ENCODE peak calls at places on chromosome 17, in five cellular contexts. H, X, R, W and A are unnamed samples.
A peak's percentile ranks its signal among the peaks of the same experiment; 100 is the strongest.

GRCh38 chr17:82299452-82299851 is 18.0 kb downstream of the CD7 start:
- DNase-seq in H (no peak), X (peak; percentile 55), R (no peak), W (no peak), A (no peak)

GRCh38 chr17:76382305-76382802 is 2.1 kb upstream of the SPHK1 start:
- DNase-seq in H (no peak), X (peak; percentile 79), R (peak; percentile 90), W (peak; percentile 89), A (no peak)

GRCh38 chr17:746181-746580 is 5.9 kb downstream of the GEMIN4 start:
- DNase-seq in H (no peak), X (no peak), R (no peak), W (no peak), A (no peak)

GRCh38 chr17:2070241-2071023 is 15.5 kb downstream of the HIC1 start:
- DNase-seq in H (peak; percentile 71), X (peak; percentile 83), R (no peak), W (no peak), A (no peak)

GRCh38 chr17:37791434-37791833 is 46.6 kb upstream of the HNF1B start:
- DNase-seq in H (no peak), X (peak; percentile 59), R (peak; percentile 37), W (peak; percentile 40), A (peak; percentile 77)

GRCh38 chr17:43448720-43449469 is 34.9 kb upstream of the DHX8 start:
- DNase-seq in H (no peak), X (no peak), R (no peak), W (no peak), A (no peak)

GRCh38 chr17:16343569-16343968 is 9.7 kb downstream of the CENPV start:
- DNase-seq in H (no peak), X (no peak), R (no peak), W (no peak), A (no peak)

GRCh38 chr17:41984454-41984853 is 17.9 kb downstream of the CNP start:
- DNase-seq in H (no peak), X (no peak), R (no peak), W (no peak), A (no peak)

GRCh38 chr17:68302066-68302564 is 10.8 kb downstream of the ARSG start:
- DNase-seq in H (no peak), X (no peak), R (no peak), W (peak; percentile 5), A (no peak)

GRCh38 chr17:28948873-28949184 is 2.5 kb downstream of the PHF12 start:
- DNase-seq in H (no peak), X (peak; percentile 73), R (peak; percentile 86), W (no peak), A (no peak)

GRCh38 chr17:76039121-76039520 is 12.0 kb upstream of the EVPL start:
- DNase-seq in H (no peak), X (no peak), R (no peak), W (no peak), A (no peak)

GRCh38 chr17:79368521-79368920 is 242.3 kb downstream of the RBFOX3 start:
- DNase-seq in H (no peak), X (no peak), R (no peak), W (no peak), A (no peak)

GRCh38 chr17:16906670-16907069 is 65.2 kb downstream of the TNFRSF13B start:
- DNase-seq in H (no peak), X (no peak), R (no peak), W (no peak), A (peak; percentile 77)

GRCh38 chr17:7887038-7887481 is 1.5 kb upstream of the CHD3 start:
- DNase-seq in H (no peak), X (peak; percentile 42), R (peak; percentile 8), W (peak; percentile 73), A (no peak)

GRCh38 chr17:8015957-8016631 is 13.7 kb downstream of the GUCY2D start:
- DNase-seq in H (peak; percentile 47), X (peak; percentile 74), R (peak; percentile 52), W (peak; percentile 34), A (no peak)

DNA sequence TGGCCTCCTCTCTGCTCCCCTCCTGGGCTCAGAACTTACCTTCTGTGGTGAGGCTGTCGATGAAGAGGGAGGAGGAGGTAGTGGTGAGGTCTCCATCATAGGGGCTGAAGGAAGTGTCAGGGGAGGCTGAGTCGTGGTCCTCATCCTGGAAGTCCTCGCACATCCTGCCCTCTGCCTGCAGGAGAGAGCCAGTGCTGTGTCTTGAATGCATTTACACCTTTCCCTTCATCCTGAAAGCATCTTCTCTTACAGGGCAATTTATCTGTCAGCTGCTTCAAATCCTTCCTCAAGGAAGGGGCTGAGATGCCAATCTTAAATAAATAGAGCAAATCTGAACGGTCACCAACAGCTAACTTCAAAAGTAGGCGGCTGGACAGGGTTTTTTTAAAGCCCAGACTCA is 73.6 kb downstream of the PLXDC1 start:
- DNase-seq in H (no peak), X (no peak), R (no peak), W (peak; percentile 20), A (no peak)
- H3K27ac ChIP-seq in H (no peak overlapping the region), X (no peak overlapping the region), R (no peak overlapping the region), W (no peak overlapping the region), A (no peak overlapping the region)

DNA sequence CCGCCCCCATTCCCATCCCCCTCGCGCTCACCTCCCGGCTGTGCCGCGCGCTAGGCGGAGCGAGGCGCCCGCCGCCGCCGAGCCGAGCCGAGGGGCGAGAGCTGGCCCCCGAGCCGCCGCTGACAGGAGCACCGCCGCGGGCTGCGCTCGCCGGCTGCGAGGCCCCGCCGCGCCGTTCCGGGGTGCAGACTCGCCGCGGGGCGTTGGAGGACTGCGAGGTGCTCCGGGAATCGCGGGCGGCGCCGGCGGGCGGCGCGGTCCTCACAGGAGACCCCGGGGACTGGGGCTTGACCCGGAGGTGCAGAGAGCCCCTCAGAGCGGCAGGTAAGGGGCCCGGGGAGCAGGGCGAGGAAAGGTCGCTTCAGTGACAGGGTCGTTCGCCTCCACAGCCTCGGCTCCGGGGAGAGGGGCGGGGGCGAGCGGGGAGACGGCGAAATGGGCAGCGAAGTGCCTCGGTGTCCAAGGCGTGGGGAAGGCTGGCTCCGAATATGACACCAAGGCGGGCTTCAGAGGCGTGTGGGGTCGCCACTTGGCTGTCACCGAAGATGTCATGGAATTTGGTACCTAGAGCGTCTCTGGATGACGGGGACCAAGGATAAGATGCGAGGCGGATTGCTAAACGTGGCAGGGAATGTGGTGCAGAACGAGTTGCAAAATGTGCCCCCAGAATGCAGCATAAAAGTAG is 533 bp downstream of the TANC2 start:
- DNase-seq in H (peak; percentile 38), X (peak; percentile 30), R (peak; percentile 73), W (peak; percentile 60), A (no peak)
- TF ChIP-seq EZH2 in H (no peak), X (no peak), R (no peak), W (no peak), A (no peak)

DNA sequence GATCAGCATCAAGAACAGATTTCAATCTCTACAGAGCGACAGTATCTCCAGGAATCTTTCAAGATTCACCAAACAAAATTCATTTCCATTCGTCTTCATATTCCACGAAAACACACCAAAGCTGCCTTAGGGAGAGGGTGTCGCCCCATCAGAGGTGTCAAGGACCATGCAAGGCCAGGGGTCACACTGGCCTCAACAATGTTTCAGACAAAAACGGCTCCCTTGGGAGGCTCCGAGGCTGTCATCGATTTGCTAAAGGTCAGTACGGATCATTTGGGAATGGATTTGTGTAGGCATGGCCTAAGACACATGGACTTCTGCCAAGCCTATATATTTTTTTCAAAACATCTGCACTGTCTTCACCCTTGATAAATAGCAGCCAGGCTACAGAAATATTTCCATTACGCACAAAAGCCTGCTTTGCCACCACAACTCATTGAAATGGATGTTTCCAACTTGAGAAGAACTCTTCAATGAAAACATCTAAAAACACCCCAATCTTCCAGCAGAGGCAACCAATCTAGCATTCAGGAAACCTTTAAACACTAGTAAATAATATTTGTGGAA is 10.3 kb downstream of the CUEDC1 start:
- DNase-seq in H (no peak), X (no peak), R (no peak), W (no peak), A (no peak)
- H3F3A ChIP-seq in H (peaks cover 49% of the 10 kb centered on the region), X (peaks cover 7% of the 10 kb centered on the region), R (peaks cover 11% of the 10 kb centered on the region), W (peaks cover 72% of the 10 kb centered on the region), A (peaks cover 49% of the 10 kb centered on the region)

DNA sequence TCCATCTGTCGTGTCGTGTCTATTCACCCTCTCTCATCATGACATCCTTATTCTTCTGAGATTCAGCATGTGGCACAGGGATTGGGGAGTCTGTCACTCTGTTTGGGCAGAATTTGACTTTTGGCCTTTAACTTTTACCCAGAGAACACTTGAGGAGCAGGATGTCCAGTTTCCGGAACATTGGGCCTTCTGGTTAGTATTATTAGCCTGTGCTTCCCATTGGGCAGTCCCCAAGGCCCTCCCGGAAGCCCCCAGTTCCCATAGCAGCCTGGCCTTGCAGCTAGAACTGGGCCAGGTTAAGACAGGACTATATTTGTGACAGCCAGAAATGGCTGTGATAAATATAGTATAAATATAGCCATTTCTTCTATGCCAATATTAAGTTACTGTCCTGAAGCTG is 9.6 kb downstream of the SCN4A start:
- DNase-seq in H (no peak), X (no peak), R (no peak), W (no peak), A (no peak)
- H3K27ac ChIP-seq in H (no peak overlapping the region), X (no peak overlapping the region), R (no peak overlapping the region), W (no peak overlapping the region), A (no peak overlapping the region)

GRCh38 chr17:45784583-45785372 is 658 bp downstream of the CRHR1 start:
- DNase-seq in H (no peak), X (peak; percentile 66), R (peak; percentile 79), W (peak; percentile 52), A (no peak)

GRCh38 chr17:45784293-45784582 is at the start of gene CRHR1:
- DNase-seq in H (no peak), X (no peak), R (peak; percentile 58), W (peak; percentile 12), A (no peak)

GRCh38 chr17:45785373-45786193 is 1.5 kb downstream of the CRHR1 start:
- DNase-seq in H (no peak), X (peak; percentile 52), R (peak; percentile 65), W (no peak), A (no peak)

GRCh38 chr17:45782889-45783592 is 1.1 kb upstream of the CRHR1 start:
- DNase-seq in H (no peak), X (peak; percentile 80), R (peak; percentile 90), W (peak; percentile 31), A (no peak)

DNA sequence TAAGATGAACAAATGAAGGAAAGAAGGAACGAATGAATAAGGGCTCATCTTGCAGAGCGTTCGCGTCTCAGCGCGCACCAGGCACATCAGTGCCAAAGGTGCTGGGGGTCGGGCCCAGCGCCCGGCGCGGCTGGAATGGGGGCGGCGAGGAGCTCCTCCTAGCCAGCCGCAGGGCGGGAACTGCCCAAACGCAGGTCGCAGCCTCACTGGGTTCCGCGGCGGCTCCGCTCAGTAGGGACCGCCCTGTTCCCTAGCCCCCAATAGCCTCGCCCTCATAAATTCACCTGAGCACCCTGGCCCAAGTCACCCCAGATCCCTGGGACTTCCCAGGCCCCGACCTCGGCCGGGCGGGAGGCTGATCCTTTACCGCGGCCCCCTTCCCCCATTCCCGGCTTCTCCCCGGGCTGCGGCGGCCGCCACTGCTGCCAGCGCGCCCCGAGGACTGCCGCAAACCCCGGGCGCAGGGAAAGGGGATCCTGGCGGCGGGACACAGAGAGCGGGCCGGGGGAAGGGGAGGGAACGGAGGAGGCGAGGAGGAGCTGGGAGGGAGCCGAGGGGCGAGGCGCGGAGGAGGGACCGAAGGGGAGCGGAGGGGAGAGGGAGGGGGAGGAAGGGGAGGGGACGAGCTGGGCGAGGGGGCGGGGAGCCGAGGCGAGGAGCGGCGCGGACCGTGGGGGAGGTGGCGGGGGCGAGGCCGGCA is 377 bp upstream of the CRHR1 start:
- DNase-seq in H (no peak), X (peak; percentile 88), R (peak; percentile 86), W (no peak), A (no peak)
- TF ChIP-seq EZH2 in H (no peak), X (peak; percentile 6), R (peak; percentile 19), W (peak; percentile 89), A (no peak)